ENCODE peak calls at places on chromosomes 3 and 15, in four cellular contexts. I, F, S and O are unnamed samples.

GRCh38 chr15:100733786-100734185 is 131.4 kb downstream of the ASB7 start:
- DNase-seq in I (no peak), F (no peak), S (no peak), O (no peak)

GRCh38 chr3:151468284-151468917 is 7.5 kb upstream of the IGSF10 start:
- DNase-seq in S (peak), I (peak), F (no peak), O (peak)

GRCh38 chr15:39273805-39274411 is 307.0 kb upstream of the THBS1 start:
- DNase-seq in I (peak), S (no peak), F (no peak), O (peak)

GRCh38 chr15:49468440-49468839 is 45.4 kb downstream of the FGF7 start:
- DNase-seq in S (no peak), F (no peak), I (no peak), O (no peak)

GRCh38 chr3:119156868-119157267 is 10.9 kb downstream of the TEX55 start:
- DNase-seq in I (no peak), F (no peak), S (no peak), O (no peak)

GRCh38 chr15:33670567-33670966 is 297.7 kb upstream of the CHRM5 start:
- DNase-seq in S (no peak), F (no peak), I (no peak), O (no peak)

GRCh38 chr3:132317229-132317948 is at the start of gene ACP3:
- DNase-seq in F (no peak), I (peak), S (peak), O (no peak)

GRCh38 chr3:108566599-108566998 is 22.6 kb downstream of the CIP2A start:
- DNase-seq in F (no peak), I (no peak), S (no peak), O (no peak)

GRCh38 chr3:113829576-113830354 is 8.8 kb upstream of the GRAMD1C start:
- DNase-seq in S (no peak), F (no peak), I (no peak), O (no peak)

GRCh38 chr3:356947-357346 is 160.4 kb downstream of the CHL1 start:
- DNase-seq in I (no peak), S (no peak), F (no peak), O (no peak)

GRCh38 chr3:15633159-15633558 is 31.6 kb downstream of the BTD start:
- DNase-seq in I (peak), F (no peak), S (no peak), O (no peak)

GRCh38 chr3:13019243-13019701 is 54.0 kb downstream of the IQSEC1 start:
- DNase-seq in S (no peak), I (no peak), F (no peak), O (no peak)

GRCh38 chr3:112101946-112102345 is 15.8 kb downstream of the C3orf52 start:
- DNase-seq in S (no peak), I (no peak), F (no peak), O (no peak)

GRCh38 chr3:110938629-110939028 is 133.0 kb upstream of the NECTIN3 start:
- DNase-seq in I (no peak), F (no peak), S (no peak), O (no peak)

GRCh38 chr15:52191207-52191606 is at the start of gene GNB5:
- DNase-seq in F (no peak), I (no peak), S (no peak), O (no peak)

GRCh38 chr3:126351771-126352475 is 5.3 kb downstream of the KLF15 start:
- DNase-seq in I (no peak), S (no peak), F (no peak), O (no peak)

GRCh38 chr3:116579843-116580242 is 129.7 kb upstream of the TUSC7 start:
- DNase-seq in F (no peak), I (no peak), S (peak), O (no peak)

GRCh38 chr15:38671675-38672141 is 107.1 kb upstream of the RASGRP1 start:
- DNase-seq in I (no peak), S (no peak), F (no peak), O (no peak)

GRCh38 chr15:77335298-77335697 is 84.6 kb downstream of the PEAK1 start:
- DNase-seq in S (no peak), F (no peak), I (no peak), O (no peak)

GRCh38 chr15:95025924-95026728 is 794.8 kb downstream of the MCTP2 start:
- DNase-seq in I (peak), S (peak), F (no peak), O (peak)

GRCh38 chr3:55476515-55476914 is 10.6 kb downstream of the WNT5A start:
- DNase-seq in F (no peak), I (no peak), S (no peak), O (no peak)

GRCh38 chr3:111906667-111907066 is 47.6 kb downstream of the PHLDB2 start:
- DNase-seq in I (no peak), F (no peak), S (no peak), O (no peak)

GRCh38 chr15:71279757-71280141 is 164.5 kb downstream of the THSD4 start:
- DNase-seq in S (no peak), F (no peak), I (no peak), O (no peak)

GRCh38 chr15:46365612-46366011 is 730.8 kb downstream of the SQOR start:
- DNase-seq in S (no peak), F (peak), I (no peak), O (no peak)

GRCh38 chr3:136194409-136195257 is 1.5 kb downstream of the MSL2 start:
- DNase-seq in I (peak), F (no peak), S (no peak), O (peak)

GRCh38 chr3:8742921-8743605 is 9.5 kb downstream of the CAV3 start:
- DNase-seq in S (no peak), I (no peak), F (no peak), O (no peak)

GRCh38 chr3:27570421-27571106 is 86.4 kb upstream of the SLC4A7 start:
- DNase-seq in S (no peak), F (no peak), I (no peak), O (no peak)

GRCh38 chr3:147529551-147529950 is 120.4 kb downstream of the ZIC1 start:
- DNase-seq in S (no peak), F (no peak), I (no peak), O (no peak)

GRCh38 chr15:45637552-45638033 is 2.8 kb downstream of the SQOR start:
- DNase-seq in F (peak), S (no peak), I (no peak), O (no peak)

GRCh38 chr3:124768812-124769211 is 38.6 kb downstream of the UMPS start:
- DNase-seq in F (no peak), S (peak), I (no peak), O (peak)

GRCh38 chr3:58353722-58354553 is 21.2 kb downstream of the PXK start:
- DNase-seq in I (no peak), S (no peak), F (no peak), O (no peak)

GRCh38 chr3:80213076-80213475 is 445.3 kb upstream of the ROBO1 start:
- DNase-seq in F (no peak), I (no peak), S (no peak), O (no peak)

GRCh38 chr3:57292159-57292894 is at the start of gene ASB14:
- DNase-seq in I (no peak), F (no peak), S (no peak), O (no peak)

GRCh38 chr3:52392216-52392930 is 52.5 kb downstream of the SEMA3G start:
- DNase-seq in S (no peak), F (no peak), I (no peak), O (no peak)